ENCODE peak calls at places on chromosomes 4 and X, in nine cellular contexts. P, B, V, E, W, Q, R, D and X are unnamed samples.
A peak's percentile ranks its signal among the peaks of the same experiment; 100 is the strongest.

GRCh38 chrX:74420194-74421035 is 878 bp upstream of the SLC16A2 start:
- DNase-seq in P (peak; percentile 18), B (peak; percentile 78), V (peak; percentile 82), E (peak; percentile 81), W (no peak), Q (peak; percentile 46), R (peak; percentile 77), D (peak; percentile 60), X (peak; percentile 88)

GRCh38 chrX:140764401-140764919 is 54.9 kb downstream of the LINC00632 start:
- DNase-seq in P (no peak), B (peak; percentile 22), V (no peak), E (peak; percentile 18), W (no peak), Q (no peak), R (peak; percentile 54), D (no peak), X (peak; percentile 75)

GRCh38 chr4:22897520-22898108 is 204.9 kb downstream of the GBA3 start:
- DNase-seq in P (no peak), B (peak; percentile 30), V (no peak), E (peak; percentile 40), W (peak; percentile 12), Q (peak; percentile 29), R (no peak), D (peak; percentile 3), X (no peak)

GRCh38 chrX:39204945-39205344 is 403.7 kb downstream of the MID1IP1 start:
- DNase-seq in P (no peak), B (no peak), V (no peak), E (no peak), W (no peak), Q (no peak), R (no peak), D (no peak), X (no peak)

GRCh38 chr4:18850763-18851331 is 829.3 kb upstream of the LCORL start:
- DNase-seq in P (no peak), B (peak; percentile 4), V (no peak), E (no peak), W (no peak), Q (no peak), R (no peak), D (no peak), X (no peak)

GRCh38 chr4:158209825-158210807 is at the start of gene TMEM144:
- DNase-seq in P (peak; percentile 27), B (no peak), V (peak; percentile 91), E (peak; percentile 98), W (peak; percentile 87), Q (peak; percentile 93), R (peak; percentile 95), D (peak; percentile 73), X (peak; percentile 97)

GRCh38 chr4:169621754-169622481 is 1.5 kb downstream of the CLCN3 start:
- DNase-seq in P (peak; percentile 29), B (peak; percentile 22), V (no peak), E (no peak), W (peak; percentile 12), Q (no peak), R (no peak), D (peak; percentile 2), X (no peak)

GRCh38 chr4:55021214-55021613 is 104.2 kb downstream of the KDR start:
- DNase-seq in P (no peak), B (no peak), V (no peak), E (no peak), W (no peak), Q (no peak), R (no peak), D (no peak), X (no peak)

GRCh38 chr4:3338321-3338838 is 45.6 kb downstream of the RGS12 start:
- DNase-seq in P (no peak), B (no peak), V (no peak), E (peak; percentile 39), W (no peak), Q (no peak), R (no peak), D (no peak), X (no peak)

GRCh38 chr4:128380306-128380705 is 92.7 kb upstream of the PGRMC2 start:
- DNase-seq in P (no peak), B (no peak), V (no peak), E (peak; percentile 53), W (peak; percentile 22), Q (no peak), R (no peak), D (no peak), X (no peak)

GRCh38 chr4:146235654-146236570 is 21.6 kb downstream of the REELD1 start:
- DNase-seq in P (no peak), B (no peak), V (no peak), E (no peak), W (peak; percentile 59), Q (peak; percentile 43), R (no peak), D (no peak), X (no peak)

GRCh38 chrX:18828832-18829404 is 121.5 kb downstream of the PPEF1 start:
- DNase-seq in P (no peak), B (no peak), V (no peak), E (no peak), W (no peak), Q (no peak), R (no peak), D (no peak), X (no peak)

GRCh38 chr4:79585834-79586233 is 177.8 kb upstream of the GK2 start:
- DNase-seq in P (no peak), B (no peak), V (no peak), E (no peak), W (no peak), Q (no peak), R (no peak), D (no peak), X (no peak)

GRCh38 chrX:155766321-155766720 is 114.8 kb upstream of the VAMP7 start:
- DNase-seq in P (no peak), B (no peak), V (no peak), E (no peak), W (no peak), Q (no peak), R (no peak), D (no peak), X (no peak)

GRCh38 chr4:1187182-1187581 is 14.8 kb upstream of the SPON2 start:
- DNase-seq in P (peak; percentile 33), B (no peak), V (no peak), E (no peak), W (no peak), Q (no peak), R (no peak), D (no peak), X (no peak)

GRCh38 chr4:72215198-72215597 is 183.4 kb downstream of the NPFFR2 start:
- DNase-seq in P (no peak), B (no peak), V (no peak), E (no peak), W (no peak), Q (no peak), R (no peak), D (no peak), X (no peak)
- H3K4me3 ChIP-seq in P (no peak overlapping the region), B (no peak overlapping the region), V (no peak overlapping the region), E (no peak overlapping the region), W (no peak overlapping the region), Q (no peak overlapping the region), R (no peak overlapping the region), D (no peak overlapping the region), X (no peak overlapping the region)

DNA sequence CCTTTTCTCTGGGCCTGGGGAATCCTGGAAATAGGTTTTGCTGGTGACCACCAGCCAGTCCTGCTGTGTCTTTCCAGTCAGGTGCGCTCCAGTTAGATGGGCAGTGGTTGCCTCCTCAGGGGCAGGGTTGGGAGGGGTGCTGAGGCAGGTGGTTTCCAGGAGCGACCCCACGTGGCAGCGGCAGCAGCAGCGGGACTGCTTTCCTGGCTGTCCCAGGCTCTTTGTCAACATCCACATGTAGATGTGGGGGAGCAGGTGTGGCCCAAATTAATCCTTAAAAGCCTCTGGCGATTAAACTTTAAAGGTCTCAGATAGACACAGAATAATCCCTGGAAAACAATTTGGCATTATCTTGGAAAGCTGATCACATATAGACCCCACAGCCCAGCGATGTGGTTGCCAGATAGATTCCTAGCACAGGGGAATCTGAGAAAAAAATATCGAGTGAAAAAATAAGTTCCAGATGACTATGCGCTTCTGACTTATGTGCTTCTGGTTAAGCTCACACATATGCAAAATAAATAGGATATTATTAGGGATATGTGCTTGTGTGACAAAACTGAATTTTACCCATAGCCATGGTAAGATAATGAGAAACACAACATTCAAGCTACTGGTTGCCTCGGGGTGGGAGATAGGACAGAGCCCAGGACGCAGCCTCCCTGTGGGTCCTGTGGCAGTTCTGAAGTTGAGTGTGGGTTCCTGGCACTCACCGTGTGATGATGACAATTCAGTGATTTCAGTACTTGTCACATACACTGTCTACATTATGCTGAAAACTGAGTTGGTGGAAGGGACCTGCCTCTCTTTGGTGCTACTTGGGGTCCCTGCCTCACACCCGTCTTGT is 336.4 kb downstream of the ARHGAP10 start:
- DNase-seq in P (no peak), B (peak; percentile 73), V (no peak), E (no peak), W (no peak), Q (no peak), R (no peak), D (no peak), X (no peak)
- H3K27ac ChIP-seq in P (no peak overlapping the region), B (no peak overlapping the region), V (no peak overlapping the region), E (no peak overlapping the region), W (no peak overlapping the region), Q (no peak overlapping the region), R (no peak overlapping the region), D (no peak overlapping the region), X (no peak overlapping the region)

GRCh38 chr4:107094976-107095375 is 58.9 kb upstream of the DKK2 start:
- DNase-seq in P (no peak), B (no peak), V (no peak), E (no peak), W (no peak), Q (no peak), R (no peak), D (no peak), X (no peak)

GRCh38 chr4:107098403-107098802 is 62.3 kb upstream of the DKK2 start:
- DNase-seq in P (no peak), B (no peak), V (no peak), E (no peak), W (no peak), Q (no peak), R (no peak), D (no peak), X (no peak)

DNA sequence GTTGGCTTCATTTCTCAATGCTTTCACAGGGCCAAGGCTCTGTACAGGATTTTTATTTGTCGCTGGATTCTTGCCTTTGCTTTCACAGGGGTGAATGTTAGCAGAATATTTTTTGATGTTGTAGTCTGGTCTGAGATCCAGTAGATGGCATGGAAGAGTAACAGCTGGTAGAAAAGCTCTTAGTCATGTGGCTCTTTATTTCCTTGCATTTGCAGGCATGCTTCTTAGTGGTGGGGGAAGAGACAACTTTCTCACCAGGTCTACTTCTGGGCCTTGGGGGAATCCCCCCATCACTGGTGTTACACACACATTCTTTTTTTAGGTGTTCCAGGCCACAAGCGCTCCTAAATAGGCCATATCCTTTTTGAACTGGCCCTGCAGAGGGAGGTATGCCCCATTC is 58.2 kb upstream of the DKK2 start:
- DNase-seq in P (no peak), B (no peak), V (no peak), E (no peak), W (no peak), Q (no peak), R (no peak), D (no peak), X (no peak)
- TF ChIP-seq CTCF in P (no peak), B (peak; percentile 50), V (no peak), E (no peak), W (peak; percentile 24), Q (no peak), R (no peak), D (no peak), X (no peak)

DNA sequence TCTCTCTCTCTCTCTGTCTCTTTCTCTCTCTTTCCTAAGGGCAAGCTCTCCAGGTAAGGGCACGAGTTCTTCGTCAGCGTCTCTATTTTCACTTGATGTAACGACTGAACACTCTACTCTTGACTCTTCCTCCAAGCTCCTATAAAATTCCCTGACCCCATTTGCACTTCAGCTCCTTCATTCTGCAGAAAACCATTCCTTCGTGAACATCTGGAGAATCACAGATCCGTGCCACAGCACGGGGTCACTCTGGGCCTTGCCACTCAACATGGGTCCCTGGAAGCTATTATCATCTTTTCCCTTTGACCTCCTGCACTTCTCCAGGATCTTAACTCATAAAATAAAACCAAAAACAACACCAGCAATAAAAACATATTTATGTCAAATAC is 112.0 kb upstream of the LNX1 start:
- DNase-seq in P (no peak), B (peak; percentile 23), V (no peak), E (no peak), W (no peak), Q (no peak), R (no peak), D (no peak), X (no peak)
- H3K4me3 ChIP-seq in P (no peak overlapping the region), B (no peak overlapping the region), V (no peak overlapping the region), E (no peak overlapping the region), W (no peak overlapping the region), Q (no peak overlapping the region), R (peak overlapping the region; percentile 49), D (no peak overlapping the region), X (peak overlapping the region; percentile 58)